ENCODE peak calls at places on chromosomes 1 and 21, in six cellular contexts. I, R, L, K, V and U are unnamed samples.

GRCh38 chr1:3850857-3851256 is 6.2 kb downstream of the CEP104 start:
- DNase-seq in V (no peak), K (no peak), R (no peak), I (no peak), L (no peak), U (no peak)

GRCh38 chr1:152479792-152480595 is 30.6 kb upstream of the LCE5A start:
- DNase-seq in R (no peak), K (no peak), V (peak), L (no peak), I (peak), U (no peak)

GRCh38 chr1:160708821-160709220 is 2.8 kb downstream of the CD48 start:
- DNase-seq in L (no peak), I (no peak), K (no peak), R (no peak), V (no peak), U (no peak)

GRCh38 chr1:59569198-59569597 is 245.6 kb upstream of the HOOK1 start:
- DNase-seq in R (no peak), L (no peak), I (no peak), V (no peak), K (no peak), U (no peak)

GRCh38 chr1:25774921-25775774 is 24.8 kb upstream of the SELENON start:
- DNase-seq in K (no peak), I (no peak), V (peak), R (no peak), L (no peak), U (no peak)

GRCh38 chr21:33642896-33643657 is 776 bp downstream of the ITSN1 start:
- DNase-seq in K (peak), V (no peak), I (peak), L (no peak), R (peak), U (no peak)

GRCh38 chr1:229397762-229398161 is 36.1 kb downstream of the ACTA1 start:
- DNase-seq in R (no peak), V (no peak), I (no peak), K (no peak), L (no peak), U (no peak)

GRCh38 chr1:109765896-109766615 is 2.3 kb upstream of the EPS8L3 start:
- DNase-seq in V (no peak), I (peak), L (no peak), R (peak), K (no peak), U (no peak)

GRCh38 chr1:104991702-104992101 is 1242.0 kb downstream of the AMY1C start:
- DNase-seq in V (no peak), K (no peak), L (no peak), R (no peak), I (no peak), U (no peak)

GRCh38 chr1:30957560-30958222 is 49.1 kb upstream of the SDC3 start:
- DNase-seq in L (no peak), R (no peak), I (no peak), V (no peak), K (no peak), U (no peak)

GRCh38 chr1:22751124-22751531 is 40.5 kb downstream of the EPHB2 start:
- DNase-seq in V (no peak), I (no peak), L (no peak), K (no peak), R (no peak), U (no peak)

GRCh38 chr1:21779613-21780521 is 3.1 kb downstream of the USP48 start:
- DNase-seq in R (no peak), I (no peak), K (no peak), V (no peak), L (no peak), U (no peak)

GRCh38 chr1:169163059-169163458 is 56.6 kb downstream of the ATP1B1 start:
- DNase-seq in K (no peak), R (no peak), L (no peak), V (no peak), I (no peak), U (no peak)

GRCh38 chr21:16522512-16522911 is 792.7 kb downstream of the USP25 start:
- DNase-seq in L (peak), V (no peak), R (no peak), I (no peak), K (no peak), U (no peak)

GRCh38 chr1:210692796-210693195 is 364.1 kb downstream of the HHAT start:
- DNase-seq in R (no peak), K (no peak), L (no peak), V (no peak), I (no peak), U (no peak)

GRCh38 chr1:7752512-7753417 is 18.3 kb upstream of the VAMP3 start:
- DNase-seq in K (peak), R (peak), L (peak), V (peak), I (peak), U (peak)

GRCh38 chr1:186236921-186237320 is 138.1 kb downstream of the TPR start:
- DNase-seq in V (no peak), I (no peak), R (no peak), L (peak), K (no peak), U (no peak)

GRCh38 chr1:63116016-63116415 is 206.4 kb upstream of the FOXD3 start:
- DNase-seq in R (no peak), I (no peak), K (no peak), L (no peak), V (no peak), U (no peak)

GRCh38 chr1:147581459-147581858 is 40.2 kb downstream of the BCL9 start:
- DNase-seq in K (no peak), I (no peak), R (no peak), V (no peak), L (no peak), U (no peak)

GRCh38 chr1:171486048-171486519 is 754 bp downstream of the PRRC2C start:
- DNase-seq in L (peak), V (peak), I (peak), K (no peak), R (no peak), U (peak)

GRCh38 chr1:45326627-45327591 is at the start of gene HPDL:
- DNase-seq in I (peak), K (peak), V (peak), L (no peak), R (peak), U (no peak)

GRCh38 chr1:15027515-15027948 is 126.0 kb upstream of the TMEM51 start:
- DNase-seq in I (peak), K (peak), L (no peak), V (no peak), R (peak), U (peak)

GRCh38 chr1:219147571-219148019 is 26.1 kb upstream of the LYPLAL1 start:
- DNase-seq in L (no peak), K (no peak), R (no peak), I (no peak), V (no peak), U (no peak)

GRCh38 chr1:219761208-219761860 is 148.4 kb upstream of the ZC3H11B start:
- DNase-seq in L (no peak), V (no peak), I (no peak), R (no peak), K (no peak), U (no peak)

GRCh38 chr1:111195002-111195684 is 5.3 kb downstream of the DENND2D start:
- DNase-seq in K (no peak), R (no peak), L (no peak), I (no peak), V (no peak), U (no peak)

GRCh38 chr1:66729130-66729922 is 22.9 kb upstream of the DYNLT5 start:
- DNase-seq in R (no peak), L (no peak), V (no peak), K (no peak), I (no peak), U (no peak)

GRCh38 chr1:78419309-78419708 is 71.5 kb upstream of the PTGFR start:
- DNase-seq in I (no peak), V (no peak), L (no peak), K (no peak), R (no peak), U (no peak)

GRCh38 chr1:210366767-210367166 is 38.1 kb downstream of the HHAT start:
- DNase-seq in K (peak), I (no peak), L (no peak), V (no peak), R (no peak), U (no peak)

GRCh38 chr1:190067592-190067991 is 410.1 kb downstream of the BRINP3 start:
- DNase-seq in I (no peak), V (no peak), L (peak), K (no peak), R (no peak), U (no peak)

GRCh38 chr21:31886896-31887595 is 14.2 kb downstream of the HUNK start:
- DNase-seq in I (no peak), R (no peak), K (no peak), L (no peak), V (no peak), U (no peak)

GRCh38 chr1:28800324-28800723 is 11.6 kb upstream of the OPRD1 start:
- DNase-seq in K (no peak), V (no peak), R (no peak), L (no peak), I (no peak), U (no peak)

GRCh38 chr21:42566524-42567180 is 53.0 kb downstream of the SLC37A1 start:
- DNase-seq in K (no peak), R (no peak), L (no peak), I (peak), V (no peak), U (no peak)

GRCh38 chr1:33155877-33156538 is 25.8 kb downstream of the TRIM62 start:
- DNase-seq in L (no peak), V (no peak), R (no peak), K (no peak), I (no peak), U (no peak)

GRCh38 chr1:180482425-180483275 is 19.7 kb downstream of the ACBD6 start:
- DNase-seq in V (no peak), K (no peak), L (no peak), I (no peak), R (no peak), U (no peak)
- TF ChIP-seq CTCF in V (peak), K (peak), L (peak), I (peak), R (peak), U (no peak)

GRCh38 chr1:99956755-99957154 is 13.0 kb upstream of the SLC35A3 start:
- DNase-seq in R (no peak), V (no peak), L (no peak), K (no peak), I (no peak), U (no peak)
- TF ChIP-seq CTCF in R (no peak), V (no peak), L (peak), K (no peak), I (no peak), U (no peak)

GRCh38 chr1:19342894-19343616 is 30.9 kb downstream of the SLC66A1 start:
- DNase-seq in I (peak), K (no peak), V (no peak), R (no peak), L (no peak), U (no peak)

GRCh38 chr1:19339199-19339861 is 27.2 kb downstream of the SLC66A1 start:
- DNase-seq in L (no peak), V (no peak), K (peak), I (no peak), R (no peak), U (no peak)

GRCh38 chr1:19340387-19340937 is 28.3 kb downstream of the SLC66A1 start:
- DNase-seq in L (no peak), V (no peak), R (no peak), I (no peak), K (no peak), U (no peak)

GRCh38 chr1:19342077-19342775 is 30.1 kb downstream of the SLC66A1 start:
- DNase-seq in I (peak), K (no peak), R (no peak), L (no peak), V (no peak), U (no peak)

GRCh38 chr1:19341201-19342076 is 29.3 kb downstream of the SLC66A1 start:
- DNase-seq in K (peak), L (peak), V (peak), I (peak), R (peak), U (peak)
- TF ChIP-seq CTCF in K (peak), L (peak), V (peak), I (peak), R (peak), U (peak)

GRCh38 chr1:9576903-9577302 is 11.8 kb upstream of the TMEM201 start:
- DNase-seq in I (no peak), K (no peak), R (no peak), V (no peak), L (no peak), U (no peak)
- TF ChIP-seq CTCF in I (no peak), K (peak), R (no peak), V (no peak), L (no peak), U (no peak)

DNA sequence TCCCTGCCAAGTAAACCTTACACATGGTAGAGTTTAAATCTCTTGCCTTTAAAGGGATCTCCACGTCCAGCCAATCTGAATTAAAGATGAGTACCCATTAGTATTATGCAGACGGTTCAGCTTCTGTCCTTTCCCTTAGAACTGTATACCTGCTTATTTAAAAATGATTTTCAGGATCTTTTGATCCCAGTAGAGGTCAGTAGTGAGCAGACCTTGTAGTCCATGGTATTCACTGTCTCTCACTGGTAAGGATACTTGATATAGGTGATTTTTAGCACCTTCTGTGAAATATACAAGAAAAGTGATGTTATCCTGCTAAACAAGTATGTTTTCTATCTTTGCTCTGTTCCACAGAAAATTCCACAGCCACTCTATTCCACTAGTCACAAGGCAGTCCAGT is 1211.6 kb upstream of the ADGRL4 start:
- DNase-seq in R (no peak), V (no peak), K (no peak), L (peak), I (no peak), U (no peak)
- TF ChIP-seq CTCF in R (peak), V (no peak), K (peak), L (peak), I (no peak), U (no peak)